ENCODE peak calls at places on chromosomes 6 and 20, in five cellular contexts. One of them, this sample, is unnamed.

GRCh38 chr20:39850821-39851330 is 838.2 kb downstream of the MAFB start:
- DNase-seq in K562: no peak
- DNase-seq in IMR-90: no peak
- DNase-seq in GM12878: no peak
- DNase-seq in SK-N-SH: no peak
- DNase-seq in this sample: no peak

GRCh38 chr20:35992713-35993335 is 24.4 kb downstream of the CNBD2 start:
- DNase-seq in K562: peak
- DNase-seq in SK-N-SH: peak
- DNase-seq in IMR-90: peak
- DNase-seq in GM12878: peak
- DNase-seq in this sample: peak

GRCh38 chr6:163415176-163415619 is 680 bp downstream of the QKI start:
- DNase-seq in IMR-90: no peak
- DNase-seq in GM12878: no peak
- DNase-seq in SK-N-SH: peak
- DNase-seq in K562: peak
- DNase-seq in this sample: no peak

GRCh38 chr6:44072959-44073611 is 54.2 kb downstream of the MRPL14 start:
- DNase-seq in K562: peak
- DNase-seq in GM12878: no peak
- DNase-seq in SK-N-SH: peak
- DNase-seq in IMR-90: peak
- DNase-seq in this sample: peak

GRCh38 chr20:1383621-1384404 is 9.0 kb downstream of the FKBP1A start:
- DNase-seq in GM12878: no peak
- DNase-seq in K562: no peak
- DNase-seq in SK-N-SH: no peak
- DNase-seq in IMR-90: no peak
- DNase-seq in this sample: no peak

GRCh38 chr20:17964073-17964472 is 4.5 kb downstream of the SNX5 start:
- DNase-seq in IMR-90: no peak
- DNase-seq in GM12878: no peak
- DNase-seq in SK-N-SH: no peak
- DNase-seq in K562: no peak
- DNase-seq in this sample: no peak

GRCh38 chr6:146389740-146390139 is 153.9 kb upstream of the RAB32 start:
- DNase-seq in K562: no peak
- DNase-seq in SK-N-SH: no peak
- DNase-seq in GM12878: no peak
- DNase-seq in IMR-90: no peak
- DNase-seq in this sample: no peak

GRCh38 chr6:149931501-149931900 is 8.6 kb upstream of the RAET1G start:
- DNase-seq in IMR-90: no peak
- DNase-seq in GM12878: no peak
- DNase-seq in K562: no peak
- DNase-seq in SK-N-SH: no peak
- DNase-seq in this sample: no peak

GRCh38 chr6:156820089-156820798 is 43.1 kb downstream of the ARID1B start:
- DNase-seq in GM12878: no peak
- DNase-seq in IMR-90: no peak
- DNase-seq in K562: no peak
- DNase-seq in SK-N-SH: no peak
- DNase-seq in this sample: no peak

GRCh38 chr6:113371106-113371505 is 486.0 kb upstream of the MARCKS start:
- DNase-seq in K562: no peak
- DNase-seq in GM12878: no peak
- DNase-seq in IMR-90: no peak
- DNase-seq in SK-N-SH: no peak
- DNase-seq in this sample: no peak

GRCh38 chr6:151679941-151680340 is 127.5 kb upstream of the ESR1 start:
- DNase-seq in SK-N-SH: no peak
- DNase-seq in K562: no peak
- DNase-seq in IMR-90: no peak
- DNase-seq in GM12878: no peak
- DNase-seq in this sample: no peak

GRCh38 chr6:123402052-123402451 is 234.7 kb downstream of the TRDN start:
- DNase-seq in K562: no peak
- DNase-seq in IMR-90: no peak
- DNase-seq in SK-N-SH: no peak
- DNase-seq in GM12878: no peak
- DNase-seq in this sample: no peak

GRCh38 chr20:47300071-47300470 is 56.4 kb downstream of the ZMYND8 start:
- DNase-seq in GM12878: no peak
- DNase-seq in SK-N-SH: no peak
- DNase-seq in K562: no peak
- DNase-seq in IMR-90: peak
- DNase-seq in this sample: no peak

GRCh38 chr6:149503858-149504257 is 19.0 kb upstream of the ZC3H12D start:
- DNase-seq in SK-N-SH: no peak
- DNase-seq in IMR-90: no peak
- DNase-seq in K562: no peak
- DNase-seq in GM12878: no peak
- DNase-seq in this sample: no peak

GRCh38 chr6:111952821-111953535 is 79.7 kb upstream of the FYN start:
- DNase-seq in IMR-90: peak
- DNase-seq in GM12878: no peak
- DNase-seq in SK-N-SH: no peak
- DNase-seq in K562: no peak
- DNase-seq in this sample: peak

GRCh38 chr6:75531174-75531573 is 37.6 kb upstream of the FILIP1 start:
- DNase-seq in SK-N-SH: no peak
- DNase-seq in GM12878: no peak
- DNase-seq in K562: no peak
- DNase-seq in IMR-90: no peak
- DNase-seq in this sample: no peak

GRCh38 chr6:73675466-73676098 is 20.4 kb upstream of the CD109 start:
- DNase-seq in K562: peak
- DNase-seq in SK-N-SH: peak
- DNase-seq in IMR-90: peak
- DNase-seq in GM12878: no peak
- DNase-seq in this sample: peak

GRCh38 chr6:31120151-31120915 is at the start of gene CDSN:
- DNase-seq in IMR-90: no peak
- DNase-seq in K562: no peak
- DNase-seq in SK-N-SH: no peak
- DNase-seq in GM12878: no peak
- DNase-seq in this sample: no peak

GRCh38 chr6:42693725-42694323 is 28.6 kb downstream of the PRPH2 start:
- DNase-seq in SK-N-SH: no peak
- DNase-seq in IMR-90: no peak
- DNase-seq in K562: no peak
- DNase-seq in GM12878: no peak
- DNase-seq in this sample: no peak

GRCh38 chr6:108074057-108074358 is 533 bp downstream of the OSTM1 start:
- DNase-seq in IMR-90: peak
- DNase-seq in GM12878: no peak
- DNase-seq in SK-N-SH: no peak
- DNase-seq in K562: no peak
- DNase-seq in this sample: no peak

GRCh38 chr6:3392930-3393575 is 63.8 kb downstream of the SLC22A23 start:
- DNase-seq in GM12878: no peak
- DNase-seq in K562: peak
- DNase-seq in IMR-90: no peak
- DNase-seq in SK-N-SH: no peak
- DNase-seq in this sample: no peak

GRCh38 chr6:108920751-108921150 is 72.5 kb downstream of the ARMC2 start:
- DNase-seq in GM12878: no peak
- DNase-seq in IMR-90: no peak
- DNase-seq in K562: no peak
- DNase-seq in SK-N-SH: no peak
- DNase-seq in this sample: no peak

GRCh38 chr6:42292002-42292735 is 74.5 kb upstream of the MRPS10 start:
- DNase-seq in IMR-90: peak
- DNase-seq in K562: no peak
- DNase-seq in SK-N-SH: no peak
- DNase-seq in GM12878: no peak
- DNase-seq in this sample: peak

GRCh38 chr6:1719922-1720321 is 110.2 kb downstream of the FOXC1 start:
- DNase-seq in IMR-90: no peak
- DNase-seq in SK-N-SH: no peak
- DNase-seq in GM12878: no peak
- DNase-seq in K562: no peak
- DNase-seq in this sample: no peak

DNA sequence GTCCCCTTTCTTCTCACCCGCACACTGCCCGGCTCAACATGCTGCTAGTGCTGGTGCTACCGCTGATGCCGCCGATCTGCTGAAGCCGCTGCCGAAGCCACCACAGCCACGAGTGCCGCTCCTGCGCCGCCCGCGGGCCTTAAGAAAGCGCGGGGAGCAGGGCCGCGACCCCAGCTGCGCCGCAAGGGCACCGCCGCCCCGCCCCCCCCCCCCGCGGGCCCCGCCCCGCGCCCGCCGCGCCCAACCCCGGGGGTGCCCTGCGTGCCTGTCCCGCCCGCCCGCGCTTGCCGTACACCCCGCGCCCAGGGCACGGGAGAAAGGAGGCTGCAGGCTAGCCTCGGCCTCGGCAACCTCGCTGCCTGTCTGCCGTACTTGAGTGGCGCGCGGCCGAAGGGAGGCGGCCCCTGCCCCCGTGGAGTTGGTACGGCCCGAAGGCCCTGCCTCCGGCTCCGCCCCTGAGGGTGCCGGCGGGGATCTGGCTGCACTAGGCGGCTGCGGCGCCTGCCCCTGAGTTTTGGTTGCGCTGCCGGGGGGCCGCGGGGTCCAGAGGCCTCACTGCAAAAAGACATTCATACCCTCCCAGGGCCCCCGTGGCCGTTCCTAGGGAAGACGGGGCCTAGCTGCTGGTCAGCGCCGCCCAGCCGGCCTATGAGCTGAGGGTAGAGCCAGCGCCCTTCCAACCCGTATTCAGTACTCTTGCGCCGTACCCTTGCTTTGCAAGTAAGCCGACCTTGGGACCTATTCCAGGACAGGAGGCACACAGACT is at the start of gene SOD2:
- DNase-seq in SK-N-SH: peak
- DNase-seq in IMR-90: peak
- DNase-seq in GM12878: no peak
- DNase-seq in K562: peak
- DNase-seq in this sample: peak
- TF ChIP-seq USF2 in SK-N-SH: no peak
- TF ChIP-seq USF2 in IMR-90: no peak
- TF ChIP-seq USF2 in GM12878: no peak
- TF ChIP-seq USF2 in K562: no peak
- TF ChIP-seq USF2 in this sample: no peak

DNA sequence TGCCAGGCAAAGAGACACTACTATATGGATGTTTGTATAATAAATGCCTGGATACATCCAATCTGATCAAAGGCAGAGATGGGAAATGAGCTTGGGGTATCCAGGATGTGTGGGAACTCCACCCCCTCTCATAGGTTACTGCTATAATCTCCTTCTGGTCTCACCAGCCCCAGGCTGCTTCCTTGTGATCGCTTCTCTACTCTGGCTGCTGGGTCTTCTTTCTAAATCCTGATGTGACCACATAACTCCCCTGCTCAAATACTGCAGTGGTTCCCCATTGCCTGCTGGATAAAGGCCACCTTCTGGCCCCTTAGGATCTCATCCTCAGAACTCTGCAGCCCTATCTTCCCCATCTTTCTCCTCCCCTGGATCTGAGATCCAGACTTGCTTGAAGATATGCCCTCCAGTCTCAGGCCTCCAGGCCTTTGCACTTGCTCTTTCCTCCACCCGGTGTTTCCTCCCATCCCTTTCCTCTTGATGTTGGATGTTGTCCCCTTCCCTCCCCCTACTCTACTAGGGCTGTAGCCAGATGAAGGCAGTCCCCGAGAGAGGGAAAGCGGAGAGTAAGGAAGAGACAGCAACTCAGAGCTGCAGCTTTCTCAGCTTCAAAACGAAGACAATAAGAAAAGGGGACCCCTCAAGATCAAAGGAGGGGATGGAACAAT is 828 bp upstream of the XKR7 start:
- DNase-seq in GM12878: no peak
- DNase-seq in K562: no peak
- DNase-seq in IMR-90: no peak
- DNase-seq in SK-N-SH: peak
- DNase-seq in this sample: no peak
- TF ChIP-seq RCOR1 in GM12878: no peak
- TF ChIP-seq RCOR1 in K562: no peak
- TF ChIP-seq RCOR1 in IMR-90: no peak
- TF ChIP-seq RCOR1 in SK-N-SH: no peak
- TF ChIP-seq RCOR1 in this sample: no peak

DNA sequence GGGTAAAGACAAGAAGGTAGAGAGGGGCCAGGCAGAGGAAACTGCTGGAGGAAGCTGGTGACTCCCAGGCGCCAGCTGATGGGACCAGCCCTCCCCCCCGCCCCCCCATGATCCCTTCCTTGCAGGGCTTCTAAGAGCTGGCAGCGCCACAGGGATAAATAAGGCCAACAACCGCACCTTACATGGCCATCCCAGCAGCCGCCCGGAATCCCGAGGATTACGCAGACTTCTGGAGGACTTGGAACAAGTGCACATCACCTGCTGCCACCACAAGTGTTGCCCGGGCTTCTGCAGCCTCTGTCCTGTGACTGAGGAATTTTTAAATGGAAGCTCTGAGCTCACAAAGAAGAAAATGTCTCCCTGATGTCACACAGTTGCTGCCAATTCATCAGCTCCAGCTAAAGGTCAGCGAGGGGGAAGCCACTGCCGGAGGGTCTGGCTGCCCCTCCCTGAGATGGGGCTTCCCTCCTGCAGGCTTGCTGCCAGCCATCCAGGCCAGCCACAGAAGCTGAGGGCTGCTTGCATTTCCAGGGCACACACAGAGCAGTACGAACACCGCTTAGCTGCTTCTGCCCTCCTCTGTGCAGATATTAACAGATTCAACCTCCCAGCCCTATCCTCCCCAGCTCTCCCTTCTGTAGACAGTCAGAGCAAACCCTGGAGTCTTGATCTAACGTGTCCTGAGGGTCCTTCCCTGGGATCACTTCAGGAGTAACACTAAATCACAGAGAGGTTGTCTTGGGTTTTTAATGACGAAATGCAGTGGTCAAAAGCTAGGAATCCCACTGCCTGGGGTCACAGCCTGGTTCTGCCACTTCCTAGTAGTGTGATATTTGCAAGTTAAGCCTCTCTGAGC is 38.6 kb upstream of the PIM1 start:
- DNase-seq in SK-N-SH: peak
- DNase-seq in K562: no peak
- DNase-seq in IMR-90: no peak
- DNase-seq in GM12878: no peak
- DNase-seq in this sample: peak
- TF ChIP-seq USF2 in SK-N-SH: no peak
- TF ChIP-seq USF2 in K562: no peak
- TF ChIP-seq USF2 in IMR-90: no peak
- TF ChIP-seq USF2 in GM12878: no peak
- TF ChIP-seq USF2 in this sample: no peak

DNA sequence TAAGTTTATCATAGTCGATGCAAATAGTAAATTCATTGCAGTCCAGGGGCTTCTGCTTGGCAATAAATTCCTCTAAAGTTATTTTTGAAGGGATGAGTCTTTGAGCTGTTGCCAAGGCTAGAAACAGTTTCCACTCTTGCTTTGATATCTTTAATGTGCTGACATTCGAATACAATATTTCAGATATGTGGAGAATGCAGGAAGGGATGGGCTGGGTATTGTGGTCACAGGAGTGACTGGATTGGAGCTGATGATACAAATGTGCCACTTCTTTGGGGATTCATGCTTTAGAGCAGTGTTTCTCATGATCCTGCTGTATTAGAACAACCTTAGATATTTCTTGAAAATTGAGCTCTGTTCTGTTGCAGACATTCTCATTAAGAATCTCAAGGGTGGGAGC is 139.0 kb downstream of the PRDM13 start:
- DNase-seq in SK-N-SH: no peak
- DNase-seq in IMR-90: no peak
- DNase-seq in K562: no peak
- DNase-seq in GM12878: no peak
- DNase-seq in this sample: no peak
- TF ChIP-seq RCOR1 in SK-N-SH: no peak
- TF ChIP-seq RCOR1 in IMR-90: no peak
- TF ChIP-seq RCOR1 in K562: no peak
- TF ChIP-seq RCOR1 in GM12878: no peak
- TF ChIP-seq RCOR1 in this sample: no peak